ENCODE peak calls at places on chromosome 19, in five cellular contexts. C is progenitor cell of endocrine pancreas; B is naive thymus-derived CD4-positive, alpha-beta T cell; S is AG20443; Z is AG08396. X is an unnamed sample.
A peak's percentile ranks its signal among the peaks of the same experiment; 100 is the strongest.

GRCh38 chr19:10742494-10742893 is 24.6 kb downstream of the DNM2 start:
- DNase-seq in S (no peak), B (no peak), C (no peak), Z (no peak), X (no peak)

GRCh38 chr19:10744222-10744847 is 26.5 kb downstream of the DNM2 start:
- DNase-seq in S (no peak), Z (no peak), C (no peak), B (no peak), X (no peak)

GRCh38 chr19:19468424-19469050 is 46.8 kb downstream of the TSSK6 start:
- DNase-seq in Z (no peak), S (no peak), B (no peak), C (no peak), X (peak; percentile 65)

GRCh38 chr19:8506402-8506957 is 4.0 kb upstream of the PRAM1 start:
- DNase-seq in B (no peak), S (no peak), C (no peak), Z (no peak), X (no peak)

GRCh38 chr19:36009220-36009619 is 607 bp upstream of the SYNE4 start:
- DNase-seq in C (peak; percentile 30), Z (peak; percentile 90), S (peak; percentile 94), B (peak; percentile 11), X (peak; percentile 60)

GRCh38 chr19:7618771-7619510 is 10.4 kb downstream of the XAB2 start:
- DNase-seq in C (no peak), B (no peak), S (no peak), Z (no peak), X (no peak)

GRCh38 chr19:36100476-36100875 is 10.5 kb upstream of the OVOL3 start:
- DNase-seq in Z (no peak), C (no peak), S (no peak), B (no peak), X (no peak)

GRCh38 chr19:3366104-3366760 is at the start of gene NFIC:
- DNase-seq in Z (peak; percentile 94), S (peak; percentile 94), B (no peak), C (no peak), X (peak; percentile 76)

GRCh38 chr19:13172335-13173128 is 22.3 kb downstream of the IER2 start:
- DNase-seq in B (peak; percentile 46), C (no peak), S (peak; percentile 77), Z (peak; percentile 83), X (peak; percentile 46)

GRCh38 chr19:46654621-46655152 is 6.3 kb downstream of the DACT3 start:
- DNase-seq in S (no peak), Z (no peak), C (no peak), B (no peak), X (no peak)

GRCh38 chr19:54172764-54173699 is at the start of gene TMC4:
- DNase-seq in C (peak; percentile 77), Z (peak; percentile 36), S (no peak), B (no peak), X (no peak)

GRCh38 chr19:17679526-17680234 is 8.5 kb downstream of the UNC13A start:
- DNase-seq in B (no peak), S (no peak), Z (no peak), C (no peak), X (no peak)

GRCh38 chr19:10467104-10467706 is 36.0 kb downstream of the KEAP1 start:
- DNase-seq in C (no peak), Z (peak; percentile 1), B (no peak), S (no peak), X (no peak)

GRCh38 chr19:43784251-43784980 is 3.6 kb upstream of the KCNN4 start:
- DNase-seq in Z (peak; percentile 90), S (peak; percentile 92), B (peak; percentile 39), C (no peak), X (peak; percentile 77)

GRCh38 chr19:34428549-34429285 is 536 bp downstream of the UBA2 start:
- DNase-seq in C (no peak), Z (peak; percentile 76), B (peak; percentile 20), S (peak; percentile 81), X (peak; percentile 62)

GRCh38 chr19:36093146-36093662 is 17.7 kb upstream of the OVOL3 start:
- DNase-seq in S (peak; percentile 49), B (no peak), Z (no peak), C (no peak), X (no peak)

GRCh38 chr19:58546131-58546530 is 2.3 kb downstream of the TRIM28 start:
- DNase-seq in Z (no peak), C (no peak), S (no peak), B (no peak), X (no peak)

GRCh38 chr19:5891938-5892771 is 11.4 kb downstream of the NDUFA11 start:
- DNase-seq in C (peak; percentile 47), Z (peak; percentile 76), B (no peak), S (peak; percentile 78), X (peak; percentile 20)

GRCh38 chr19:13937479-13938360 is 497 bp downstream of the PODNL1 start:
- DNase-seq in B (no peak), C (no peak), Z (no peak), S (peak; percentile 52), X (no peak)

GRCh38 chr19:604355-604754 is 14.7 kb downstream of the HCN2 start:
- DNase-seq in Z (no peak), B (no peak), S (no peak), C (no peak), X (peak; percentile 34)

GRCh38 chr19:33448159-33448516 is 73.5 kb downstream of the PEPD start:
- DNase-seq in C (no peak), Z (no peak), B (no peak), S (no peak), X (no peak)

GRCh38 chr19:35295792-35296462 is 4.0 kb downstream of the MAG start:
- DNase-seq in B (peak; percentile 27), C (no peak), Z (no peak), S (no peak), X (peak; percentile 13)

GRCh38 chr19:648305-648704 is 8.6 kb downstream of the FGF22 start:
- DNase-seq in Z (no peak), C (no peak), S (no peak), B (no peak), X (no peak)

GRCh38 chr19:16779539-16780163 is 49.5 kb upstream of the SIN3B start:
- DNase-seq in S (no peak), B (no peak), C (no peak), Z (no peak), X (no peak)

GRCh38 chr19:47107953-47108746 is 5.4 kb downstream of the ZC3H4 start:
- DNase-seq in S (no peak), C (no peak), B (no peak), Z (peak; percentile 31), X (peak; percentile 38)

GRCh38 chr19:45420871-45421270 is 2.8 kb downstream of the ERCC1 start:
- DNase-seq in S (no peak), C (no peak), B (no peak), Z (no peak), X (no peak)

GRCh38 chr19:42270346-42271044 is 1.4 kb downstream of the CIC start:
- DNase-seq in S (peak; percentile 74), B (peak; percentile 64), C (no peak), Z (peak; percentile 81), X (peak; percentile 75)

GRCh38 chr19:15187026-15188007 is 13.5 kb downstream of the NOTCH3 start:
- DNase-seq in Z (peak; percentile 51), S (peak; percentile 49), B (no peak), C (no peak), X (no peak)

X was measured in OCI-M1.